ENCODE peak calls at places on chromosomes 16 and 17, in four cellular contexts. O is aorta, N is HTR-8/SVneo, Q is dermis blood vessel endothelial cell. P is an unnamed sample.

GRCh38 chr16:11700264-11701029 is 32.2 kb downstream of the SNN start:
- DNase-seq in O (no peak), Q (no peak), N (no peak), P (no peak)

GRCh38 chr16:31459722-31460581 is 651 bp downstream of the ARMC5 start:
- DNase-seq in Q (peak), O (peak), N (peak), P (peak)

GRCh38 chr16:56424791-56425438 is 430 bp downstream of the AMFR start:
- DNase-seq in N (peak), Q (peak), O (peak), P (no peak)

GRCh38 chr17:40992666-40993065 is 1.3 kb downstream of the KRTAP3-3 start:
- DNase-seq in Q (no peak), N (no peak), O (no peak), P (no peak)

GRCh38 chr16:88831838-88832237 is 20.1 kb upstream of the APRT start:
- DNase-seq in O (peak), N (no peak), Q (no peak), P (no peak)

GRCh38 chr16:50474138-50474537 is 74.1 kb upstream of the NKD1 start:
- DNase-seq in Q (no peak), N (no peak), O (no peak), P (no peak)

GRCh38 chr16:64459821-64460220 is 662.0 kb downstream of the CDH11 start:
- DNase-seq in Q (no peak), N (no peak), O (no peak), P (no peak)

GRCh38 chr16:89375686-89376085 is 114.7 kb downstream of the ANKRD11 start:
- DNase-seq in O (no peak), N (no peak), Q (no peak), P (no peak)

GRCh38 chr16:23202166-23202565 is 19.6 kb downstream of the SCNN1G start:
- DNase-seq in Q (no peak), N (no peak), O (no peak), P (no peak)

GRCh38 chr16:84585886-84586285 is 32.0 kb downstream of the COTL1 start:
- DNase-seq in N (no peak), O (peak), Q (peak), P (no peak)

GRCh38 chr16:49890876-49891275 is 35.0 kb upstream of the ZNF423 start:
- DNase-seq in Q (peak), O (no peak), N (no peak), P (no peak)

GRCh38 chr16:60091479-60091878 is 1357.4 kb upstream of the GOT2 start:
- DNase-seq in N (no peak), Q (peak), O (no peak), P (no peak)

GRCh38 chr17:16938496-16939270 is 33.2 kb downstream of the TNFRSF13B start:
- DNase-seq in O (peak), N (no peak), Q (no peak), P (no peak)

GRCh38 chr17:5437721-5438317 is 1.1 kb downstream of the C1QBP start:
- DNase-seq in O (no peak), N (no peak), Q (peak), P (no peak)

GRCh38 chr16:86285938-86286921 is 224.1 kb upstream of the FOXF1 start:
- DNase-seq in Q (no peak), O (no peak), N (no peak), P (no peak)

GRCh38 chr17:36736201-36737156 is 135.1 kb downstream of the MRM1 start:
- DNase-seq in N (no peak), O (no peak), Q (no peak), P (no peak)

GRCh38 chr16:31078597-31079341 is 4.5 kb downstream of the ZNF646 start:
- DNase-seq in Q (no peak), O (no peak), N (no peak), P (no peak)

GRCh38 chr17:8337802-8338744 is 1.6 kb upstream of the ODF4 start:
- DNase-seq in Q (no peak), O (no peak), N (no peak), P (no peak)

GRCh38 chr16:68009157-68009735 is 6.5 kb downstream of the DPEP2NB start:
- DNase-seq in Q (no peak), N (no peak), O (no peak), P (no peak)

GRCh38 chr16:87057951-87058560 is 259.1 kb downstream of the C16orf95 start:
- DNase-seq in O (no peak), N (no peak), Q (no peak), P (no peak)

GRCh38 chr17:78875738-78876597 is 27.0 kb downstream of the CEP295NL start:
- DNase-seq in O (no peak), Q (peak), N (no peak), P (peak)